ENCODE peak calls at places on chromosomes 12 and 14, in four cellular contexts. X, I, F and G are unnamed samples.

GRCh38 chr12:103273645-103274044 is 222.1 kb downstream of the C12orf42 start:
- DNase-seq in X (no peak), I (no peak), F (no peak), G (no peak)

GRCh38 chr12:42360747-42361403 is 34.9 kb downstream of the PPHLN1 start:
- DNase-seq in X (no peak), I (no peak), F (no peak), G (no peak)

GRCh38 chr12:115407723-115408122 is 723.7 kb upstream of the TBX3 start:
- DNase-seq in I (no peak), F (no peak), X (no peak), G (no peak)

GRCh38 chr12:128790221-128790620 is 33.5 kb downstream of the SLC15A4 start:
- DNase-seq in F (no peak), X (no peak), I (no peak), G (no peak)

GRCh38 chr12:77377116-77377515 is 311.7 kb upstream of the E2F7 start:
- DNase-seq in X (no peak), I (no peak), F (no peak), G (no peak)

GRCh38 chr12:122125452-122126341 is 47.1 kb downstream of the MLXIP start:
- DNase-seq in F (no peak), X (no peak), I (no peak), G (no peak)

GRCh38 chr12:111355181-111355925 is 13.5 kb downstream of the PHETA1 start:
- DNase-seq in F (no peak), I (no peak), X (no peak), G (no peak)

GRCh38 chr12:131131077-131131807 is 177.5 kb downstream of the ADGRD1 start:
- DNase-seq in X (no peak), I (no peak), F (no peak), G (no peak)

GRCh38 chr12:44347145-44347544 is 511.3 kb downstream of the TMEM117 start:
- DNase-seq in I (no peak), F (no peak), X (no peak), G (no peak)

GRCh38 chr12:125029756-125030358 is 35.4 kb upstream of the AACS start:
- DNase-seq in X (no peak), I (no peak), F (no peak), G (no peak)

GRCh38 chr14:106846218-106846617 is 1319.8 kb downstream of the TMEM121 start:
- DNase-seq in X (no peak), F (no peak), I (no peak), G (no peak)

GRCh38 chr14:56119221-56119967 is 1.2 kb downstream of the PELI2 start:
- DNase-seq in I (no peak), X (no peak), F (no peak), G (peak)

GRCh38 chr14:50964683-50965390 is 20.6 kb upstream of the PYGL start:
- DNase-seq in I (no peak), X (peak), F (no peak), G (no peak)

GRCh38 chr14:104387385-104388010 is 192.1 kb upstream of the C14orf180 start:
- DNase-seq in X (no peak), F (no peak), I (no peak), G (no peak)

GRCh38 chr14:105971593-105972500 is 445.5 kb downstream of the TMEM121 start:
- DNase-seq in X (no peak), I (no peak), F (no peak), G (no peak)

GRCh38 chr14:56216631-56217379 is 98.6 kb downstream of the PELI2 start:
- DNase-seq in I (peak), X (no peak), F (no peak), G (no peak)

GRCh38 chr12:118534003-118534402 is 157.6 kb downstream of the SUDS3 start:
- DNase-seq in I (no peak), X (no peak), F (no peak), G (no peak)

GRCh38 chr12:116881325-116881866 is at the start of gene HRK:
- DNase-seq in I (peak), X (no peak), F (no peak), G (peak)

GRCh38 chr12:107518868-107519267 is 166.7 kb upstream of the PWP1 start:
- DNase-seq in F (no peak), I (no peak), X (no peak), G (no peak)

GRCh38 chr14:54749727-54750126 is 152.9 kb downstream of the GCH1 start:
- DNase-seq in I (no peak), X (no peak), F (no peak), G (no peak)

GRCh38 chr14:75876526-75876925 is 105.3 kb downstream of the TGFB3 start:
- DNase-seq in I (no peak), F (no peak), X (no peak), G (no peak)

GRCh38 chr12:22855456-22855855 is 230.5 kb downstream of the ETNK1 start:
- DNase-seq in I (no peak), X (no peak), F (no peak), G (no peak)

GRCh38 chr12:116628989-116629388 is 69.8 kb downstream of the MAP1LC3B2 start:
- DNase-seq in F (no peak), I (no peak), X (no peak), G (no peak)

GRCh38 chr12:95202691-95203476 is 14.4 kb downstream of the FGD6 start:
- DNase-seq in F (no peak), X (no peak), I (no peak), G (no peak)

GRCh38 chr12:117408161-117408791 is 46.9 kb upstream of the NOS1 start:
- DNase-seq in X (no peak), F (no peak), I (no peak), G (no peak)

GRCh38 chr12:68240975-68241374 is 12.4 kb downstream of the IL22 start:
- DNase-seq in X (no peak), F (peak), I (no peak), G (no peak)

GRCh38 chr12:115553622-115554021 is 723.9 kb downstream of the MED13L start:
- DNase-seq in F (no peak), X (peak), I (no peak), G (no peak)

GRCh38 chr14:95018845-95019244 is 138.5 kb downstream of the DICER1 start:
- DNase-seq in I (no peak), F (no peak), X (no peak), G (no peak)

GRCh38 chr12:76945867-76946266 is 67.0 kb upstream of the CSRP2 start:
- DNase-seq in X (no peak), F (no peak), I (no peak), G (no peak)

GRCh38 chr12:52539024-52539820 is 13.7 kb downstream of the KRT71 start:
- DNase-seq in X (no peak), F (no peak), I (no peak), G (peak)

GRCh38 chr14:105475269-105475915 is 771 bp downstream of the CRIP2 start:
- DNase-seq in X (no peak), I (no peak), F (no peak), G (no peak)

DNA sequence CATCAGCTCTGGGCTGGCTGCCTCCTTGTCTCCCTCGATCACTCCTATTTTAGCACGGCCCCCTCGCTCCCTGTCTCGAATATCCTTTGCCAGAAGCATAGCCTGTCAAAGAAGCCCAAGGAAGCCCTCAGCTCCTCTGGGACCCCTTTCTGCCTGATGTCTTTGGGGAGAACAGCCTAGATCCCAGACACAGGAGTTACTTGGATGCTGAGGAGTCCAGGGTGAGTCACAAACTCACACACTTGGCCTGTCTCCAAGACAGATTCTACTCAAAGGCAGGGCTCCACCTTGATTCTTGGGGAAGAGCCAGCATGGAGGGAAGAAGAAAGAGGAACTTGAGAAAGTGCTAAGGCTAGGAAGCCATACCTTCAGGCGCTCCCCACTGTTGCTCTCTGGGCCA is 8.1 kb downstream of the AVIL start:
- DNase-seq in I (peak), F (no peak), X (no peak), G (no peak)
- TF ChIP-seq FOXK2 in I (no peak), F (no peak), X (no peak), G (no peak)

GRCh38 chr12:64611430-64612286 is 1.4 kb downstream of the RASSF3 start:
- DNase-seq in I (no peak), F (no peak), X (no peak), G (no peak)
- TF ChIP-seq SP1 in I (no peak), F (no peak), X (no peak), G (no peak)

GRCh38 chr12:49748800-49749199 is 7.4 kb downstream of the TMBIM6 start:
- DNase-seq in X (no peak), F (no peak), I (no peak), G (no peak)

GRCh38 chr12:49748306-49748705 is 6.9 kb downstream of the TMBIM6 start:
- DNase-seq in I (no peak), X (no peak), F (no peak), G (no peak)

GRCh38 chr12:49744363-49744885 is 3.1 kb downstream of the TMBIM6 start:
- DNase-seq in I (no peak), X (no peak), F (no peak), G (no peak)

GRCh38 chr12:49750994-49751393 is 9.6 kb downstream of the TMBIM6 start:
- DNase-seq in I (no peak), F (no peak), X (no peak), G (no peak)

DNA sequence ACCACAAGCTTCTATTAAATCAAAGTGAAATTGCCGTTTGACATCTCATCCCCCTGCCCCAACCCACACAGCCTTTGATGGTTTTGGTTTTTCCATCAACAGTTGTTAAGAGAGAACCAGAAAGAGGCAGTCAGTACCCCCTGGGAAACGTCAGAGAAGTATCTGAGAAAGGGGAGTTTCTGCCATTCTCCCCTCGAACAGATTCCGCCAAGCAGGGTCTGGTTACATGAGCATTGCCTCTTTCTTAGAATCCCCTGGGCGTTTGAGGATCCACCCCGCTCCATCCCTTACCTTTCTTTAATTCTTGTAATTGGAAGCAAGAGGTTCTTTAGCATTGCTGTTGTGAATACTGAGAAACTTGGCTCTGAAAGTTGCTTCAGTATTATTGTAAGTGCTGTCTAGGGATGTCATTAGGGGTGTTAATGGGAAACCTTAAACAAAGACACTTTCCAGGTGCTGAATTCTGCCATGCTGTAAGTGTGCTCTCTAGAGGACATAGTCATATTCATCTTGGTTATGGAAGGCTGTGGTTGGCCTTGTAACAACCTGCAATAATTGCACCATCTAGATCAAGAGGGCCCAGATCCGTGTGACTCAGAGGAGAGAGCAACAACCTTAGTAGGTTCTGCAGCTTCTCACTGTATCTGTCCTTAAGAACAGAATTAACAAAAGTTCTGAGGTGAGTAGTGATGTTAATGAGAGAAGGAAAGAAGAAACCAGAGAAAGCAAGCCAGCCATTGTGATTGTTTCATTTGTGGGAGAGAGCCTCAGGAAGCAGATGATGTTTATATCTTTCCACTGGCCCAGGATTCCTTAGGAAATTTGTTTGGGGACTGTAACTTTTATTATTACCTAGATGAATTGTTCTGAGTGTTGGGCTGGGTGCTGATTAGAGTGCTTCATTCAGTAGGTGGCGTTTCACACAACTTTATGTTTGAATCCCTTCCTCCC is 8.9 kb downstream of the TMBIM6 start:
- DNase-seq in F (peak), X (peak), I (no peak), G (no peak)
- TF ChIP-seq FOXK2 in F (no peak), X (no peak), I (no peak), G (no peak)

GRCh38 chr14:61973981-61974380 is 211.8 kb downstream of the SNAPC1 start:
- DNase-seq in I (no peak), X (no peak), F (no peak), G (no peak)
- TF ChIP-seq SP1 in I (no peak), X (no peak), F (no peak), G (no peak)

GRCh38 chr14:28057286-28058011 is 709.1 kb upstream of the FOXG1 start:
- DNase-seq in I (no peak), F (no peak), X (no peak), G (no peak)

GRCh38 chr14:28058012-28058296 is 708.6 kb upstream of the FOXG1 start:
- DNase-seq in F (no peak), X (no peak), I (no peak), G (no peak)

GRCh38 chr14:28059254-28059653 is 707.3 kb upstream of the FOXG1 start:
- DNase-seq in I (no peak), X (no peak), F (no peak), G (no peak)

GRCh38 chr14:28055008-28055407 is 711.6 kb upstream of the FOXG1 start:
- DNase-seq in F (no peak), X (no peak), I (no peak), G (no peak)

DNA sequence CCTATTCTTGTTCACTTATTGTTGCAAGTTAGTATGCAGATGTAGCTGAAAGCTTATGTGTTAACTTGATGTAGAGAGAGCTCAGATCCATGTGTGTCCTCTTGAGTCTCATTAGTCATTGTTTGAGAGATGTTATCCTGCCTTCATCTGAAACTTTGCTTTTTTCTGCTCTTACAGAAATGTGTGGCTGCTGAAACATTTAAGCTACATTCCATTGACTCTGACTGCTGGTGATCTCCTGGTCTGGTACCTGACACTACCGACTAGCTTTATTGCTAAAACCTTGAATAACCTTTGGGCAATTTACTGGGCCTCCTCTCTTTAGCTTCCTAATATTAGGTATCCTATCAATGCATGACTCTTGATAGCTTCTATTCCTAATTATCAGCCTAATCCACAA is 705.6 kb upstream of the FOXG1 start:
- DNase-seq in I (no peak), X (no peak), F (no peak), G (no peak)
- TF ChIP-seq FOXK2 in I (no peak), X (no peak), F (no peak), G (no peak)

GRCh38 chr12:105569886-105570285 is 239.4 kb downstream of the C12orf75 start:
- DNase-seq in F (no peak), X (no peak), I (no peak), G (no peak)

GRCh38 chr12:105574056-105574715 is 243.7 kb downstream of the C12orf75 start:
- DNase-seq in I (no peak), F (no peak), X (no peak), G (no peak)

GRCh38 chr12:105570944-105571343 is 240.5 kb downstream of the C12orf75 start:
- DNase-seq in X (no peak), F (no peak), I (no peak), G (no peak)

GRCh38 chr12:105573574-105573973 is 243.1 kb downstream of the C12orf75 start:
- DNase-seq in X (no peak), F (no peak), I (no peak), G (no peak)
- TF ChIP-seq SP1 in X (no peak), F (no peak), I (no peak), G (no peak)

DNA sequence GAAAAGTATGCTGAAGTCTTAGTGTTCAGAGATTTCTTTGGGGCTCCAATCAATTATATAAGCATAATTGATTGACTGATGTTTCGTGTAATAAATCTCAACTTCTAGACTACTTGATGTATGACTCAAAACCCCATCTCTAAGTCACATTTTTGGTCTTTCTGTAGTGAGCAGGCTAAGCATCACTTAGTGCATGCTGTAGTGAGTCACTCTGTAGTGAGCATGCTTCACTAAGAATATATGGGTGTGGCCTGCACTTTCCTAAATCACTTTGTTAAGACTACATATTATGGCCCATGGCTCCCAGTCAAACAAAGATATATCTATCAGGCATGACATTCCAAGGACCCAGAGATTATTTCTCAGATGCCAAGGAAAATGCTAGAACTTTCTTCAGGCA is 909.5 kb upstream of the LRFN5 start:
- DNase-seq in I (no peak), F (no peak), X (no peak), G (no peak)
- TF ChIP-seq FOXK2 in I (no peak), F (no peak), X (no peak), G (no peak)

DNA sequence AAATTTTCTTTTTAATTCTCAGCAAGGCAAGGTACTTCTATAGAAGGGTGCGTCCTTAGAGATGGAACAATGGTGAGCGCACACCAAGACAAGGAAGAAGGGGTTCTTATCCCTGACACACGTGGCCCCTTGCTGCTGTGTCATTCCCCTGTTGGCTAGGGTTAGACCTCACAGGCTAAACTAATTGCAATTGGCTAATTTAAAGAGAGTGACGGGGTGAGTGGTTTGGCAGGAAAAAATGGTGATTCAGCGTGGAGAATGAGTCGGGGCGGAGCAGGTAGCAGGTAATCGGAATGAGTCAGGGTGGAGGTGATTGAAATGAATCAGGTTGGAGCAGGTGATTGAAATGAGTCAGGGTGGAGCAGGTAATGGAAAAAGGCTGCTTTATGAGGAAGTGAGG is 36.3 kb upstream of the HECTD1 start:
- DNase-seq in F (no peak), X (no peak), I (no peak), G (no peak)
- TF ChIP-seq SP1 in F (no peak), X (no peak), I (no peak), G (no peak)

DNA sequence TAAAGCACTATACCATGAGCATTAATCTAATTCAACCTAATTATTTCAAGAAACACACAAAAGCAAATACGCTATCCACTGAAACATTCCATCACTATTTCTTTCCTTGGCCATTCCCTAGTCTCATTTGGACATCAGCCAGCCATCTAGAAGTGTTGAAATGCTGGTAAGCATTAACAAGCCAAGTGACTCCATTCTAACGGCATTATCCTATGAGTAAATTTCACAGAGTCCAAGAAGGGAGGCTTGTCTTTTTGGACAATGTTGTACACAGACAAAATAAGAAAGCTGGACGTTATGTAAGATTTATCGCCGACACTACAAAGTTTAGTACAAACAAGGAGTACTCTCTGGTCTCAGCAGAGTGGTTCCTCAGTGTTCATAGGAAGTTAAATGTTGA is 476.8 kb downstream of the FOXG1 start:
- DNase-seq in I (no peak), X (no peak), F (no peak), G (no peak)
- TF ChIP-seq FOXK2 in I (no peak), X (no peak), F (no peak), G (no peak)